ENCODE peak calls at places on chromosomes 12 and 14, in seven cellular contexts. L is neural progenitor cell, V is PC-9, G is PC-3, Y is GM23338, M is GM23248, T is SK-N-SH. B is an unnamed sample.

GRCh38 chr12:95473440-95473946 is 459 bp upstream of the METAP2 start:
- DNase-seq in T (peak; percentile 45), M (peak; percentile 74), L (peak; percentile 45), G (peak; percentile 58), V (peak; percentile 45), Y (peak; percentile 43), B (peak; percentile 39)

GRCh38 chr14:34035177-34035933 is 84.5 kb upstream of the EGLN3 start:
- DNase-seq in M (no peak), V (no peak), Y (no peak), L (no peak), T (peak; percentile 33), G (peak; percentile 29), B (no peak)

GRCh38 chr12:26817183-26817591 is 15.8 kb downstream of the ITPR2 start:
- DNase-seq in G (no peak), M (no peak), L (no peak), Y (no peak), V (no peak), T (no peak), B (peak; percentile 66)

GRCh38 chr12:127803545-127803944 is 463.4 kb upstream of the TMEM132C start:
- DNase-seq in L (no peak), T (no peak), Y (no peak), V (no peak), M (peak; percentile 53), G (no peak), B (no peak)

GRCh38 chr12:58965568-58965967 is 45.3 kb upstream of the LRIG3 start:
- DNase-seq in M (no peak), Y (no peak), V (no peak), T (no peak), G (peak; percentile 13), L (no peak), B (no peak)

GRCh38 chr14:64942531-64943111 is at the start of gene GPX2:
- DNase-seq in Y (no peak), V (peak; percentile 94), L (no peak), M (no peak), G (peak; percentile 39), T (no peak), B (no peak)

GRCh38 chr14:32731249-32731648 is 207.4 kb upstream of the NPAS3 start:
- DNase-seq in M (no peak), V (no peak), T (no peak), G (no peak), Y (no peak), L (no peak), B (no peak)

GRCh38 chr12:103821773-103822172 is 19.3 kb downstream of the NT5DC3 start:
- DNase-seq in V (peak; percentile 46), M (peak; percentile 42), L (no peak), Y (no peak), G (peak; percentile 47), T (no peak), B (no peak)

GRCh38 chr14:24032727-24033418 is 18.9 kb upstream of the CARMIL3 start:
- DNase-seq in L (no peak), M (peak; percentile 93), T (no peak), Y (no peak), G (peak; percentile 67), V (peak; percentile 36), B (no peak)

GRCh38 chr12:105072888-105073488 is 11.3 kb downstream of the ALDH1L2 start:
- DNase-seq in T (no peak), M (no peak), Y (no peak), V (no peak), L (no peak), G (no peak), B (peak; percentile 65)

GRCh38 chr12:125443316-125443715 is 378.1 kb downstream of the AACS start:
- DNase-seq in M (no peak), Y (no peak), G (no peak), T (no peak), V (no peak), L (peak; percentile 53), B (no peak)

GRCh38 chr14:45940318-45940717 is 687.3 kb upstream of the MIS18BP1 start:
- DNase-seq in L (no peak), Y (no peak), V (no peak), T (no peak), G (peak; percentile 43), M (no peak), B (no peak)

GRCh38 chr12:69687390-69687789 is 11.7 kb downstream of the BEST3 start:
- DNase-seq in V (no peak), G (no peak), M (peak; percentile 34), T (no peak), L (no peak), Y (no peak), B (no peak)

GRCh38 chr14:38743941-38744611 is 359.0 kb downstream of the SEC23A start:
- DNase-seq in M (no peak), Y (no peak), T (no peak), G (no peak), L (no peak), V (no peak), B (no peak)

GRCh38 chr12:71848212-71848611 is 8.7 kb downstream of the TBC1D15 start:
- DNase-seq in T (no peak), Y (no peak), L (no peak), V (no peak), M (peak; percentile 29), G (peak; percentile 35), B (no peak)

GRCh38 chr14:55929136-55929535 is 189.1 kb upstream of the PELI2 start:
- DNase-seq in M (no peak), T (peak; percentile 14), G (no peak), Y (peak; percentile 60), V (no peak), L (no peak), B (no peak)

GRCh38 chr14:39383026-39383626 is 49.1 kb downstream of the FBXO33 start:
- DNase-seq in L (no peak), Y (no peak), V (no peak), M (no peak), G (no peak), T (no peak), B (no peak)

GRCh38 chr14:50615056-50615455 is 53.0 kb downstream of the SAV1 start:
- DNase-seq in M (no peak), L (no peak), T (no peak), V (no peak), Y (no peak), G (no peak), B (no peak)

DNA sequence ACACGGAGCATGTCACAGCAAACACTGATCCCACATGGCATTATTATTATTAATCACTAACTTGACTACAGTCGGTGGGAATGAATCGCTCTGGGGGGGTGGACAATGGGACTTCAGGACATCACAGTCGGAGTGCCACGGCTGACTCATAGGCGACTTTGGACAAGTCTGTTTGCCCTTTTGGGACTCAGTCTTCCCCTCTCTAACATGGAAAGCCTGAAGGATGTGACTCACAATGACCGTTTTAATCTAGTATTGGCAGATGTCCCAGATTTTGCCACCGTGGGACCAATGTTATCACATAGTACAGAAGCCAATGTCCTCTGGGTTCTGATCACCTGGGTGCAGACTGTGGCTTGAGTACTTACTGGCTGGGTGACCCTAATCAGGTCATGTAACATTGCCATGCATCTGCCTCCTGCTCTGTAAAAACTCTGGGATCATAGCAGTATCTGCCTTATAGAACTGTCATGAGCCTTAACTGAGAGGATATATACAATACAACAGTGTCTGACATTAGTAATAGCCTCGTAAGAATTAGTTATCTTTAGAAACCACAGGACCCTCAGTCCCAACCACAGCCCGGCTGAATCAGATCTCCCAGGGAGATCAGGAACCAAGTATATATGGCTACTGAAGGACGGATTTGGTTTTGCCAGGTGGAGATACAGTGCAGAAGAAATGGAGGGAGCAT is 362.6 kb downstream of the BCL11B start:
- DNase-seq in L (no peak), V (no peak), G (peak; percentile 84), M (peak; percentile 38), Y (no peak), T (no peak), B (no peak)
- H3K4me1 ChIP-seq in L (peaks cover 31% of the 10 kb centered on the region), V (no peaks in the 10 kb centered on the region), G (peaks cover 27% of the 10 kb centered on the region), M (no peaks in the 10 kb centered on the region), Y (peaks cover 16% of the 10 kb centered on the region), T (no peaks in the 10 kb centered on the region), B (peaks cover 4% of the 10 kb centered on the region)

DNA sequence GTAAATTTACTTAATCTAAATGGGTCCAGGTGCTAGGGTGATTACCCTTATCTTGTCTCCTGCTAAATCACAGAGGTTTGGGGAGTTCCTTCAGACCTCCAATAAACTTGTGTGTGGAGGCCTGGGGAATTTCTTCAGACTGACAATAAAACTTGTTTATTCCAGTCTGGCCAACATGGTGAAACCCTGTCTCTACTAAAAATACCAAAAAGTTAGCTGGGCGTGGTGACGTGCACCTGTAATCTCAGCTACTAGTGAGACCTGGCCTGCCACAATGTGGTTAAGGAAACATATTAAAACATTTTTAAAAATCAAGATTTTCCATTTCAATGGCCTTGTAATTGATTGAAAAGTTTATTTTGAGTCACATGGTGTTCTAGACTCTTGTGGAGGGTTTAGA is 126.9 kb upstream of the FGD4 start:
- DNase-seq in M (no peak), Y (no peak), V (no peak), T (no peak), L (no peak), G (no peak), B (peak; percentile 71)
- H3F3A ChIP-seq in M (no peaks in the 10 kb centered on the region), Y (no peaks in the 10 kb centered on the region), V (peaks cover 9% of the 10 kb centered on the region), T (peaks cover 9% of the 10 kb centered on the region), L (peaks cover 17% of the 10 kb centered on the region), G (no peaks in the 10 kb centered on the region), B (peaks cover 16% of the 10 kb centered on the region)

GRCh38 chr14:68135028-68135427 is 315.4 kb downstream of the RAD51B start:
- DNase-seq in M (no peak), V (no peak), T (no peak), G (no peak), Y (no peak), L (no peak), B (peak; percentile 6)
- H3K4me1 ChIP-seq in M (peaks cover 46% of the 10 kb centered on the region), V (peaks cover 31% of the 10 kb centered on the region), T (peaks cover 11% of the 10 kb centered on the region), G (peaks cover 39% of the 10 kb centered on the region), Y (peaks cover 13% of the 10 kb centered on the region), L (peaks cover 42% of the 10 kb centered on the region), B (no peaks in the 10 kb centered on the region)

GRCh38 chr14:68283378-68284123 is 464.0 kb downstream of the RAD51B start:
- DNase-seq in Y (no peak), L (no peak), T (no peak), G (no peak), V (no peak), M (no peak), B (no peak)
- H3F3A ChIP-seq in Y (no peaks in the 10 kb centered on the region), L (no peaks in the 10 kb centered on the region), T (no peaks in the 10 kb centered on the region), G (no peaks in the 10 kb centered on the region), V (no peaks in the 10 kb centered on the region), M (peaks cover 8% of the 10 kb centered on the region), B (no peaks in the 10 kb centered on the region)

GRCh38 chr12:54424232-54424631 is 5.2 kb upstream of the ITGA5 start:
- DNase-seq in L (no peak), V (no peak), M (peak; percentile 54), T (no peak), G (no peak), Y (no peak), B (no peak)
- H3K4me1 ChIP-seq in L (peaks cover 32% of the 10 kb centered on the region), V (peaks cover 46% of the 10 kb centered on the region), M (peaks cover 72% of the 10 kb centered on the region), T (no peaks in the 10 kb centered on the region), G (peaks cover 60% of the 10 kb centered on the region), Y (peaks cover 39% of the 10 kb centered on the region), B (no peaks in the 10 kb centered on the region)